ENCODE peak calls at places on chromosomes 3 and 15, in five cellular contexts. M, O, R, K and Y are unnamed samples.
A peak's percentile ranks its signal among the peaks of the same experiment; 100 is the strongest.

GRCh38 chr15:68526269-68526668 is 52.5 kb upstream of the CORO2B start:
- DNase-seq in R (no peak), O (no peak), K (no peak), M (no peak), Y (peak; percentile 72)

GRCh38 chr3:30720586-30721313 is 114.3 kb downstream of the TGFBR2 start:
- DNase-seq in M (peak; percentile 85), O (no peak), K (no peak), R (no peak), Y (peak; percentile 95)

GRCh38 chr3:123688241-123688747 is 103.4 kb upstream of the HACD2 start:
- DNase-seq in K (no peak), M (peak; percentile 93), O (no peak), R (no peak), Y (peak; percentile 97)

GRCh38 chr3:183489455-183490210 is 61.2 kb upstream of the MCF2L2 start:
- DNase-seq in R (no peak), K (no peak), M (peak; percentile 21), O (no peak), Y (peak; percentile 43)

GRCh38 chr3:173650596-173650995 is 253.1 kb downstream of the NLGN1 start:
- DNase-seq in K (no peak), M (no peak), R (no peak), O (no peak), Y (no peak)

GRCh38 chr15:43273243-43273642 is 6.5 kb upstream of the TGM5 start:
- DNase-seq in R (no peak), M (no peak), O (no peak), K (no peak), Y (no peak)

GRCh38 chr3:67635257-67635656 is 19.2 kb downstream of the SUCLG2 start:
- DNase-seq in K (no peak), R (no peak), O (no peak), M (peak; percentile 76), Y (peak; percentile 96)

GRCh38 chr3:119627461-119627860 is 29.8 kb downstream of the PLA1A start:
- DNase-seq in M (no peak), R (no peak), K (no peak), O (no peak), Y (no peak)

GRCh38 chr3:45225465-45226205 is 452 bp downstream of the TMEM158 start:
- DNase-seq in R (peak; percentile 27), O (peak; percentile 53), M (peak; percentile 50), K (peak; percentile 19), Y (no peak)

GRCh38 chr3:20054549-20054987 is 14.3 kb downstream of the KAT2B start:
- DNase-seq in O (no peak), R (no peak), M (peak; percentile 82), K (peak; percentile 64), Y (peak; percentile 78)

GRCh38 chr15:42085236-42085605 is 9.1 kb downstream of the PLA2G4D start:
- DNase-seq in O (no peak), M (no peak), R (no peak), K (peak; percentile 71), Y (no peak)

GRCh38 chr3:171428892-171429291 is 31.3 kb downstream of the TNIK start:
- DNase-seq in O (no peak), M (no peak), K (no peak), R (no peak), Y (no peak)

GRCh38 chr3:126132751-126133511 is 47.5 kb downstream of the ALDH1L1 start:
- DNase-seq in M (peak; percentile 14), O (peak; percentile 60), K (no peak), R (no peak), Y (peak; percentile 12)

GRCh38 chr3:182605882-182606611 is 187.3 kb upstream of the ATP11B start:
- DNase-seq in R (no peak), K (no peak), M (no peak), O (no peak), Y (no peak)

GRCh38 chr15:33742286-33742685 is 226.0 kb upstream of the CHRM5 start:
- DNase-seq in M (no peak), K (no peak), R (no peak), O (no peak), Y (no peak)

GRCh38 chr3:35322070-35322469 is 317.3 kb upstream of the ARPP21 start:
- DNase-seq in R (no peak), K (no peak), O (no peak), M (peak; percentile 71), Y (no peak)

GRCh38 chr15:65921780-65922179 is 52.5 kb downstream of the RAB11A start:
- DNase-seq in M (no peak), R (no peak), O (no peak), K (no peak), Y (no peak)

GRCh38 chr3:142523921-142524566 is 54.5 kb downstream of the ATR start:
- DNase-seq in R (no peak), K (no peak), M (no peak), O (no peak), Y (peak; percentile 23)

GRCh38 chr3:195908439-195909293 is at the start of gene TNK2:
- DNase-seq in R (no peak), M (no peak), K (no peak), O (peak; percentile 75), Y (no peak)

GRCh38 chr3:15629860-15630597 is 28.5 kb downstream of the BTD start:
- DNase-seq in K (peak; percentile 59), M (peak; percentile 91), O (no peak), R (peak; percentile 40), Y (peak; percentile 89)

GRCh38 chr3:40211579-40211978 is 97.9 kb upstream of the EIF1B start:
- DNase-seq in K (no peak), O (no peak), M (no peak), R (no peak), Y (no peak)

GRCh38 chr3:12710062-12710461 is 46.1 kb upstream of the RAF1 start:
- DNase-seq in M (no peak), R (no peak), O (no peak), K (no peak), Y (no peak)
- H3K4me3 ChIP-seq in M (no peak overlapping the region), R (no peak overlapping the region), O (no peak overlapping the region), K (no peak overlapping the region), Y (no peak overlapping the region)

DNA sequence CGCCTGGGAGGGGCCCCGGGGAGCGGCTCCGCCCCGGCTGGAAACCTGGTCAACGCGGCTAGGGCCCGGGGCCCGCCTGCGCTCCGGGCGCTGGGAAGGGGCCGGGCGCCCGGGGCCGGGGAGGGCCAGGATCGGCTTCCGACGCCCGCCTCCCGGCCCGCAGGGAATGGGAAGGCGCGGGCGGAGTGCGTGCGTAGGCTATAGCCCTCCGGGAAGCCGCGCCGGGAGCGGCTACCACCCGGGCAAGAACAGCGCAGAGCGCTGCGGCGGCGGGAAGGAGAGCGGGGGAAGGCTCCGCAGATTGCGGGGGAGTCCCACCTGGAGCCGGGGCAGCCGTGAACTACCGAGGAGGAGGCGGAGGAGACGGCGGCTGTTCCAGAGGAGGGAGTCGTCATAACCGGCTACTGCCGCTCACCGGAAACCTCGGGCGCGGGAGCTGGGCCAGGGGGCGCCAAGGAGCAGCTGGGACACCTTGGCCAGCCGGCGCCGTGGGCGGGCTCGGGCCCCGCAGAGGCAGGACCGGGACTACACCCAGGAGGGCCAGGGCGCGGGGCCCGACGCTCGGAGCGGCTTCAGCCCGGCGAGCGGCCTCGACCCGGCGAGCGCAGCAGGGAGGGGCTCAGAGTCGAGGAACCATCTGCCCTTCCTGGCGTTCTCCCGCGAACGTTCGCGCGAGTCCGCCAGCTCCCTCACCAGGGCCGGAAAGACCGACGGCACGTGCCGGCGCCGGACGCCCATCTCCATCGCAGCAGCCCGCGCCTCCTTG is at the start of gene EOGT:
- DNase-seq in R (peak; percentile 66), M (peak; percentile 88), K (peak; percentile 88), O (peak; percentile 91), Y (peak; percentile 82)
- H3K4ac ChIP-seq in R (no peak within 1 kb of the TSS), M (peak within 1 kb of the TSS; percentile 96), K (peak within 1 kb of the TSS; percentile 73), O (no peak within 1 kb of the TSS), Y (peak within 1 kb of the TSS; percentile 91)

GRCh38 chr3:175224051-175224450 is 364.9 kb downstream of the NAALADL2 start:
- DNase-seq in R (no peak), O (no peak), M (no peak), K (no peak), Y (no peak)

GRCh38 chr3:175222356-175222755 is 363.2 kb downstream of the NAALADL2 start:
- DNase-seq in M (no peak), K (no peak), O (no peak), R (no peak), Y (no peak)

GRCh38 chr3:175226444-175226843 is 367.3 kb downstream of the NAALADL2 start:
- DNase-seq in R (no peak), M (no peak), K (no peak), O (no peak), Y (no peak)
- H2AFZ ChIP-seq in R (no peak overlapping the region), M (no peak overlapping the region), K (no peak overlapping the region), O (no peak overlapping the region), Y (no peak overlapping the region)

GRCh38 chr15:79004336-79004735 is 59.5 kb upstream of the CTSH start:
- DNase-seq in R (no peak), K (peak; percentile 37), M (peak; percentile 81), O (no peak), Y (peak; percentile 87)
- H3K4me3 ChIP-seq in R (no peak overlapping the region), K (no peak overlapping the region), M (no peak overlapping the region), O (no peak overlapping the region), Y (no peak overlapping the region)